ENCODE peak calls at places on chromosomes 7 and 10, in nine cellular contexts. One of them, this sample, is unnamed.

GRCh38 chr10:49177391-49178355 is 10.5 kb downstream of the TMEM273 start:
- DNase-seq in Panc1: peak; percentile 2
- DNase-seq in A549: peak; percentile 12
- DNase-seq in HepG2: peak; percentile 13
- DNase-seq in GM23338: no peak
- DNase-seq in GM12878: peak; percentile 85
- DNase-seq in HL-60: no peak
- DNase-seq in K562: peak; percentile 53
- DNase-seq in SK-N-SH: no peak
- DNase-seq in this sample: peak; percentile 27

GRCh38 chr10:95245425-95246055 is 45.3 kb downstream of the PDLIM1 start:
- DNase-seq in SK-N-SH: no peak
- DNase-seq in GM23338: no peak
- DNase-seq in A549: no peak
- DNase-seq in GM12878: peak; percentile 81
- DNase-seq in HL-60: no peak
- DNase-seq in HepG2: no peak
- DNase-seq in K562: no peak
- DNase-seq in Panc1: no peak
- DNase-seq in this sample: no peak

GRCh38 chr7:47474937-47475879 is 106.7 kb downstream of the TNS3 start:
- DNase-seq in GM23338: peak; percentile 67
- DNase-seq in GM12878: peak; percentile 32
- DNase-seq in Panc1: peak; percentile 82
- DNase-seq in HL-60: peak; percentile 95
- DNase-seq in K562: peak; percentile 49
- DNase-seq in SK-N-SH: peak; percentile 64
- DNase-seq in HepG2: peak; percentile 98
- DNase-seq in A549: peak; percentile 95
- DNase-seq in this sample: peak; percentile 91

GRCh38 chr7:157004839-157005455 is 5.5 kb downstream of the MNX1 start:
- DNase-seq in Panc1: no peak
- DNase-seq in HepG2: no peak
- DNase-seq in GM23338: peak; percentile 41
- DNase-seq in A549: no peak
- DNase-seq in GM12878: no peak
- DNase-seq in HL-60: no peak
- DNase-seq in SK-N-SH: peak; percentile 54
- DNase-seq in K562: no peak
- DNase-seq in this sample: no peak

GRCh38 chr7:4267326-4268039 is 414.6 kb upstream of the FOXK1 start:
- DNase-seq in K562: no peak
- DNase-seq in Panc1: no peak
- DNase-seq in A549: no peak
- DNase-seq in GM12878: no peak
- DNase-seq in GM23338: no peak
- DNase-seq in SK-N-SH: no peak
- DNase-seq in HepG2: no peak
- DNase-seq in HL-60: no peak
- DNase-seq in this sample: no peak

GRCh38 chr10:87845624-87846377 is 17.5 kb downstream of the KLLN start:
- DNase-seq in HepG2: no peak
- DNase-seq in SK-N-SH: no peak
- DNase-seq in GM12878: no peak
- DNase-seq in GM23338: no peak
- DNase-seq in A549: peak; percentile 48
- DNase-seq in K562: no peak
- DNase-seq in Panc1: peak; percentile 81
- DNase-seq in HL-60: no peak
- DNase-seq in this sample: peak; percentile 77

GRCh38 chr7:113504691-113505090 is 386.3 kb upstream of the SMIM30 start:
- DNase-seq in SK-N-SH: no peak
- DNase-seq in Panc1: no peak
- DNase-seq in A549: no peak
- DNase-seq in GM12878: no peak
- DNase-seq in K562: no peak
- DNase-seq in HepG2: no peak
- DNase-seq in GM23338: no peak
- DNase-seq in HL-60: no peak
- DNase-seq in this sample: no peak

GRCh38 chr10:3775671-3776551 is 9.1 kb downstream of the KLF6 start:
- DNase-seq in K562: no peak
- DNase-seq in A549: no peak
- DNase-seq in SK-N-SH: no peak
- DNase-seq in GM23338: peak; percentile 75
- DNase-seq in HL-60: peak; percentile 56
- DNase-seq in Panc1: peak; percentile 69
- DNase-seq in GM12878: no peak
- DNase-seq in HepG2: no peak
- DNase-seq in this sample: peak; percentile 55

GRCh38 chr10:45515630-45516029 is 141.6 kb downstream of the ALOX5 start:
- DNase-seq in GM23338: peak; percentile 11
- DNase-seq in K562: no peak
- DNase-seq in A549: no peak
- DNase-seq in SK-N-SH: no peak
- DNase-seq in GM12878: no peak
- DNase-seq in HepG2: peak; percentile 9
- DNase-seq in Panc1: no peak
- DNase-seq in HL-60: no peak
- DNase-seq in this sample: no peak

GRCh38 chr10:110336111-110336721 is 31.5 kb upstream of the SMNDC1 start:
- DNase-seq in GM12878: no peak
- DNase-seq in HepG2: no peak
- DNase-seq in SK-N-SH: peak; percentile 33
- DNase-seq in GM23338: peak; percentile 64
- DNase-seq in Panc1: no peak
- DNase-seq in A549: peak; percentile 73
- DNase-seq in K562: no peak
- DNase-seq in HL-60: no peak
- DNase-seq in this sample: no peak

GRCh38 chr10:33385686-33386085 is 51.2 kb upstream of the NRP1 start:
- DNase-seq in SK-N-SH: no peak
- DNase-seq in A549: no peak
- DNase-seq in Panc1: no peak
- DNase-seq in GM12878: no peak
- DNase-seq in K562: no peak
- DNase-seq in HL-60: no peak
- DNase-seq in GM23338: no peak
- DNase-seq in HepG2: no peak
- DNase-seq in this sample: no peak

GRCh38 chr7:106766551-106766950 is 98.5 kb upstream of the PIK3CG start:
- DNase-seq in A549: no peak
- DNase-seq in Panc1: no peak
- DNase-seq in HepG2: no peak
- DNase-seq in GM12878: no peak
- DNase-seq in SK-N-SH: no peak
- DNase-seq in GM23338: no peak
- DNase-seq in K562: no peak
- DNase-seq in HL-60: no peak
- DNase-seq in this sample: no peak

GRCh38 chr10:85861513-85862197 is 504.9 kb downstream of the GRID1 start:
- DNase-seq in A549: no peak
- DNase-seq in K562: no peak
- DNase-seq in SK-N-SH: no peak
- DNase-seq in GM23338: no peak
- DNase-seq in HL-60: no peak
- DNase-seq in HepG2: no peak
- DNase-seq in Panc1: no peak
- DNase-seq in GM12878: no peak
- DNase-seq in this sample: no peak

GRCh38 chr7:155425011-155425340 is 33.0 kb upstream of the EN2 start:
- DNase-seq in HL-60: no peak
- DNase-seq in Panc1: no peak
- DNase-seq in SK-N-SH: no peak
- DNase-seq in A549: no peak
- DNase-seq in HepG2: no peak
- DNase-seq in K562: no peak
- DNase-seq in GM23338: no peak
- DNase-seq in GM12878: no peak
- DNase-seq in this sample: no peak

DNA sequence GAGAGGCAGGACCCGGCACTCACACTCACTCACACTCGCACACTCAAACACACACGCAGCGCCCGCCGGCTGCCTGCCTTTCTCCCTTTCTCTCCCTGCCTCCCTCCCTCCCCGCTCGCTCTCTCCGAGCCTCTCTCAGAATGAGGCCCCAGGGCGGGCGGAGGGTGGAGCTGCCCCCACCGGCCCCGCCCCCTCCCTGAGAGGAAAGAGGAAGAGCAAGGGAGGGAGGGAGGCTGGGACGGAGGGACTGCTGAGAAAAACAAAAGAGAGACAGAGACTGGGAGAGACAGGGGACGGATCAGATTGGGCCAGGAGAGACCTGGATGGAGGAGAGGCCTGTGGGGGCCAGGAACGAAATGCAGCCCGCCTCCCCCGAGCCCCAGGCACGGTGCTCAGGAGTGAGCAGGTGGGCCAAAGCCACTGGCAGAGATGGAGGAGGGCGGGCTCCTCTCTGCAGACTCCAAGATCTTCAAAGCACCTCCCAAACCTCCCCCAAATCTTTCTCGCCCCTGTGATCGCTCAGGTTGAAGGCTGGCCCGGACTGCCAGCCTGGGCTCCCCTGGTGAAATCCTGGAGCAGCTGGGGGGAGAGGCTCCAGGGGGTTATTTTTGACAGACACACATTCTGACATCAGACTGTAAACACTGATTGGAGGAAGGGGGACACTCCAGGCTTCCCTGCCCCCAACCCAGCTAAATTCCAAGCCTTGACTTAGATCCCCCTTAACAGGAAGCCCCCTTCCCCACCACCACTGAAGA is 5.1 kb downstream of the LDB1 start:
- DNase-seq in A549: peak; percentile 76
- DNase-seq in K562: peak; percentile 74
- DNase-seq in GM23338: peak; percentile 97
- DNase-seq in SK-N-SH: peak; percentile 88
- DNase-seq in HepG2: peak; percentile 79
- DNase-seq in HL-60: peak; percentile 78
- DNase-seq in Panc1: no peak
- DNase-seq in GM12878: no peak
- DNase-seq in this sample: no peak
- TF ChIP-seq REST in A549: no peak
- TF ChIP-seq REST in K562: no peak
- TF ChIP-seq REST in GM23338: no peak
- TF ChIP-seq REST in SK-N-SH: no peak
- TF ChIP-seq REST in HepG2: no peak
- TF ChIP-seq REST in HL-60: no peak
- TF ChIP-seq REST in Panc1: no peak
- TF ChIP-seq REST in GM12878: no peak
- TF ChIP-seq REST in this sample: no peak

GRCh38 chr10:126754966-126755365 is 84.5 kb upstream of the C10orf90 start:
- DNase-seq in Panc1: no peak
- DNase-seq in GM12878: no peak
- DNase-seq in HepG2: no peak
- DNase-seq in HL-60: no peak
- DNase-seq in K562: no peak
- DNase-seq in A549: no peak
- DNase-seq in GM23338: no peak
- DNase-seq in SK-N-SH: no peak
- DNase-seq in this sample: no peak
- TF ChIP-seq REST in Panc1: no peak
- TF ChIP-seq REST in GM12878: no peak
- TF ChIP-seq REST in HepG2: no peak
- TF ChIP-seq REST in HL-60: no peak
- TF ChIP-seq REST in K562: no peak
- TF ChIP-seq REST in A549: no peak
- TF ChIP-seq REST in GM23338: no peak
- TF ChIP-seq REST in SK-N-SH: no peak
- TF ChIP-seq REST in this sample: no peak

GRCh38 chr7:51244053-51244452 is 72.6 kb downstream of the COBL start:
- DNase-seq in HL-60: no peak
- DNase-seq in K562: no peak
- DNase-seq in SK-N-SH: no peak
- DNase-seq in A549: no peak
- DNase-seq in Panc1: no peak
- DNase-seq in GM23338: no peak
- DNase-seq in GM12878: no peak
- DNase-seq in HepG2: no peak
- DNase-seq in this sample: no peak

GRCh38 chr7:51243631-51244030 is 73.0 kb downstream of the COBL start:
- DNase-seq in SK-N-SH: no peak
- DNase-seq in K562: no peak
- DNase-seq in GM12878: no peak
- DNase-seq in HL-60: no peak
- DNase-seq in Panc1: no peak
- DNase-seq in GM23338: no peak
- DNase-seq in HepG2: no peak
- DNase-seq in A549: no peak
- DNase-seq in this sample: no peak

GRCh38 chr7:51246258-51247245 is 70.1 kb downstream of the COBL start:
- DNase-seq in A549: no peak
- DNase-seq in GM23338: no peak
- DNase-seq in GM12878: no peak
- DNase-seq in HL-60: no peak
- DNase-seq in SK-N-SH: no peak
- DNase-seq in Panc1: no peak
- DNase-seq in K562: no peak
- DNase-seq in HepG2: no peak
- DNase-seq in this sample: no peak

GRCh38 chr7:51242881-51243518 is 73.6 kb downstream of the COBL start:
- DNase-seq in Panc1: no peak
- DNase-seq in A549: no peak
- DNase-seq in HL-60: no peak
- DNase-seq in HepG2: no peak
- DNase-seq in GM23338: no peak
- DNase-seq in K562: no peak
- DNase-seq in SK-N-SH: no peak
- DNase-seq in GM12878: no peak
- DNase-seq in this sample: no peak

GRCh38 chr7:51244890-51245289 is 71.7 kb downstream of the COBL start:
- DNase-seq in A549: no peak
- DNase-seq in Panc1: no peak
- DNase-seq in GM23338: no peak
- DNase-seq in GM12878: no peak
- DNase-seq in HL-60: no peak
- DNase-seq in HepG2: no peak
- DNase-seq in SK-N-SH: no peak
- DNase-seq in K562: no peak
- DNase-seq in this sample: no peak
- TF ChIP-seq REST in A549: no peak
- TF ChIP-seq REST in Panc1: no peak
- TF ChIP-seq REST in GM23338: no peak
- TF ChIP-seq REST in GM12878: no peak
- TF ChIP-seq REST in HL-60: no peak
- TF ChIP-seq REST in HepG2: no peak
- TF ChIP-seq REST in SK-N-SH: no peak
- TF ChIP-seq REST in K562: no peak
- TF ChIP-seq REST in this sample: no peak

DNA sequence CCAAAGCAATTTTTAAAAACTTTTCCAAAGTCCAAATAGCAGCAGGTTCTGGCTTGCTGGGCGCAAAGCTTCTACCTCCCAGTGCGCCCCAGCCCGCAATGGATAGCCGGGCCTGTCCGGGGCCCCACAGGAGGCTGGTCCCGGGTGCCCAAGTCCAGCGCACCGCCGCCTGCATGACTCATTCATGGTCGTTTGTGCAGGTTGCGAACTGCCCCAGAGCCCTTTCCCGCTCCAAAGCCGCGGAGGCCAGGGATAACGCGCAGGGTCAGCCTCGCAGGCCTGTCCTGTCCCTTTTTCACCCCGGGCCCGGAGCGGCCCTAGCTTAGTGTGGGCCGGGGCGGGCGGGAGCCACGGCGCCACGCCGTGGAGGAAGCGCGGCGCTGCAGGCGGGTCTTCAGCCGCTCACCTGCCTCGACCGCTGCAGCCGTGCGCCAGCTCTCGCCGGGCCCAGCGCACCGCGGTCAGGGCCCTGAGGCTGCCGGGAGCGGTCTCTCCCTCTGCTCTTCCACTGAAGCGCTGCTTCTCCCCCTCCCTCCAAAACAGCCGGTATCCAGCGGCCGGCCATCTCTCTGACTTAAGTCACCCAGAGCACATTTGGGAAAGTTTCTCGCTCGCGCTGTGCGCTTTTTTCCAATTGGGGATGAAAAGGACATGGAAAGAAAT is 1.7 kb upstream of the EGR2 start:
- DNase-seq in SK-N-SH: peak; percentile 94
- DNase-seq in A549: peak; percentile 78
- DNase-seq in GM12878: no peak
- DNase-seq in Panc1: no peak
- DNase-seq in K562: peak; percentile 84
- DNase-seq in GM23338: peak; percentile 89
- DNase-seq in HL-60: no peak
- DNase-seq in HepG2: peak; percentile 54
- DNase-seq in this sample: peak; percentile 56
- TF ChIP-seq REST in SK-N-SH: no peak
- TF ChIP-seq REST in A549: no peak
- TF ChIP-seq REST in GM12878: no peak
- TF ChIP-seq REST in Panc1: no peak
- TF ChIP-seq REST in K562: peak; percentile 21
- TF ChIP-seq REST in GM23338: no peak
- TF ChIP-seq REST in HL-60: no peak
- TF ChIP-seq REST in HepG2: no peak
- TF ChIP-seq REST in this sample: no peak